ENCODE peak calls at places on chromosomes 4 and X, in ten cellular contexts. O, M, E, R, P, J, I, X, S and L are unnamed samples.

GRCh38 chrX:77640702-77641101 is 145.3 kb downstream of the ATRX start:
- DNase-seq in X (no peak), O (no peak), I (no peak), E (no peak), M (no peak), P (no peak), R (no peak), S (no peak), J (no peak), L (no peak)

GRCh38 chrX:54695231-54695630 is 102.8 kb downstream of the ITIH6 start:
- DNase-seq in S (no peak), R (no peak), I (no peak), M (no peak), P (no peak), J (no peak), E (peak), X (peak), O (no peak), L (no peak)

GRCh38 chr4:123110685-123111084 is 188.3 kb upstream of the NUDT6 start:
- DNase-seq in I (no peak), R (no peak), M (no peak), J (no peak), O (no peak), E (no peak), X (no peak), S (no peak), P (no peak), L (no peak)

GRCh38 chr4:42048394-42048793 is 58.1 kb downstream of the SLC30A9 start:
- DNase-seq in E (peak), P (no peak), S (no peak), O (no peak), I (peak), X (peak), M (no peak), J (peak), R (no peak), L (no peak)

GRCh38 chr4:60923075-60923474 is 277.1 kb upstream of the ADGRL3 start:
- DNase-seq in I (no peak), M (no peak), X (no peak), O (no peak), P (no peak), S (no peak), E (no peak), J (no peak), R (no peak), L (no peak)

GRCh38 chr4:83305187-83305586 is 20.6 kb upstream of the COQ2 start:
- DNase-seq in X (no peak), I (no peak), J (peak), S (no peak), P (no peak), O (no peak), E (no peak), M (no peak), R (no peak), L (no peak)

GRCh38 chr4:95998311-95998710 is 158.4 kb downstream of the PDHA2 start:
- DNase-seq in M (no peak), S (no peak), R (no peak), O (no peak), E (no peak), I (peak), P (no peak), X (no peak), J (no peak), L (no peak)

GRCh38 chrX:43405191-43405590 is 250.9 kb upstream of the MAOA start:
- DNase-seq in O (no peak), M (no peak), P (no peak), S (no peak), R (no peak), I (no peak), E (no peak), J (no peak), X (no peak), L (no peak)

GRCh38 chrX:25020391-25021131 is 4.8 kb upstream of the ARX start:
- DNase-seq in S (no peak), J (no peak), O (peak), X (no peak), R (peak), M (no peak), I (no peak), P (no peak), E (no peak), L (no peak)

GRCh38 chrX:151397741-151398070 is 700 bp downstream of the VMA21 start:
- DNase-seq in J (peak), S (no peak), R (no peak), X (no peak), O (no peak), E (no peak), P (no peak), M (no peak), I (no peak), L (no peak)